ENCODE peak calls at places on chromosomes 1 and 21, in eight cellular contexts. U, P, F, V, I, O, J and A are unnamed samples.

GRCh38 chr1:101438359-101438758 is 201.5 kb downstream of the S1PR1 start:
- DNase-seq in U (no peak), P (no peak), F (no peak), V (no peak), I (no peak), O (no peak), J (peak; percentile 20), A (no peak)

GRCh38 chr1:45334308-45335245 is 5.4 kb upstream of the TOE1 start:
- DNase-seq in U (no peak), P (no peak), F (no peak), V (no peak), I (no peak), O (no peak), J (no peak), A (peak; percentile 78)

GRCh38 chr1:205748398-205749093 is 1.4 kb downstream of the NUCKS1 start:
- DNase-seq in U (peak; percentile 28), P (no peak), F (peak; percentile 51), V (peak; percentile 52), I (peak; percentile 22), O (peak; percentile 50), J (peak; percentile 50), A (no peak)

GRCh38 chr1:81121324-81121723 is 679.4 kb upstream of the ADGRL2 start:
- DNase-seq in U (no peak), P (no peak), F (no peak), V (no peak), I (no peak), O (no peak), J (no peak), A (no peak)

GRCh38 chr1:205284420-205285144 is 37.0 kb downstream of the NUAK2 start:
- DNase-seq in U (peak; percentile 66), P (peak; percentile 86), F (peak; percentile 98), V (peak; percentile 87), I (peak; percentile 88), O (peak; percentile 99), J (peak; percentile 100), A (peak; percentile 98)

GRCh38 chr1:222991177-222991576 is 151.9 kb downstream of the TLR5 start:
- DNase-seq in U (no peak), P (no peak), F (no peak), V (no peak), I (no peak), O (no peak), J (no peak), A (no peak)

GRCh38 chr21:26137379-26138060 is 33.0 kb downstream of the APP start:
- DNase-seq in U (no peak), P (no peak), F (no peak), V (no peak), I (no peak), O (no peak), J (no peak), A (no peak)

GRCh38 chr1:72015006-72015405 is 267.3 kb downstream of the NEGR1 start:
- DNase-seq in U (no peak), P (no peak), F (no peak), V (no peak), I (no peak), O (no peak), J (no peak), A (no peak)

GRCh38 chr21:17829472-17829871 is 10.3 kb upstream of the C21orf91 start:
- DNase-seq in U (no peak), P (no peak), F (peak; percentile 16), V (no peak), I (no peak), O (no peak), J (peak; percentile 17), A (no peak)

GRCh38 chr1:182240085-182240484 is 151.5 kb downstream of the GLUL start:
- DNase-seq in U (no peak), P (no peak), F (no peak), V (no peak), I (no peak), O (no peak), J (no peak), A (no peak)